ENCODE peak calls at places on chromosomes 4 and X, in five cellular contexts. One of them, this sample, is unnamed.

GRCh38 chrX:28022371-28022770 is 41.1 kb upstream of the DCAF8L1 start:
- DNase-seq in GM23248: no peak
- DNase-seq in naive thymus-derived CD4-positive, alpha-beta T cell: no peak
- DNase-seq in effector memory CD4-positive, alpha-beta T cell: no peak
- DNase-seq in esophagus muscularis mucosa: no peak
- DNase-seq in this sample: no peak

GRCh38 chr4:11397146-11397545 is 31.5 kb downstream of the HS3ST1 start:
- DNase-seq in GM23248: no peak
- DNase-seq in naive thymus-derived CD4-positive, alpha-beta T cell: no peak
- DNase-seq in effector memory CD4-positive, alpha-beta T cell: no peak
- DNase-seq in esophagus muscularis mucosa: no peak
- DNase-seq in this sample: peak; percentile 84

GRCh38 chrX:108671526-108671925 is 64.8 kb downstream of the IRS4 start:
- DNase-seq in GM23248: no peak
- DNase-seq in naive thymus-derived CD4-positive, alpha-beta T cell: no peak
- DNase-seq in effector memory CD4-positive, alpha-beta T cell: no peak
- DNase-seq in esophagus muscularis mucosa: no peak
- DNase-seq in this sample: no peak

GRCh38 chrX:17081969-17082368 is 135.5 kb downstream of the REPS2 start:
- DNase-seq in GM23248: no peak
- DNase-seq in naive thymus-derived CD4-positive, alpha-beta T cell: no peak
- DNase-seq in effector memory CD4-positive, alpha-beta T cell: no peak
- DNase-seq in esophagus muscularis mucosa: no peak
- DNase-seq in this sample: no peak

GRCh38 chr4:132180020-132180427 is 969.1 kb upstream of the PCDH10 start:
- DNase-seq in GM23248: no peak
- DNase-seq in naive thymus-derived CD4-positive, alpha-beta T cell: no peak
- DNase-seq in effector memory CD4-positive, alpha-beta T cell: no peak
- DNase-seq in esophagus muscularis mucosa: no peak
- DNase-seq in this sample: no peak

GRCh38 chr4:37666625-37667071 is 19.5 kb downstream of the RELL1 start:
- DNase-seq in GM23248: peak; percentile 95
- DNase-seq in naive thymus-derived CD4-positive, alpha-beta T cell: no peak
- DNase-seq in effector memory CD4-positive, alpha-beta T cell: no peak
- DNase-seq in esophagus muscularis mucosa: no peak
- DNase-seq in this sample: peak; percentile 97

GRCh38 chr4:143294310-143294709 is 42.4 kb upstream of the GAB1 start:
- DNase-seq in GM23248: peak; percentile 36
- DNase-seq in naive thymus-derived CD4-positive, alpha-beta T cell: no peak
- DNase-seq in effector memory CD4-positive, alpha-beta T cell: no peak
- DNase-seq in esophagus muscularis mucosa: peak; percentile 95
- DNase-seq in this sample: peak; percentile 55

GRCh38 chr4:146959692-146960091 is 14.0 kb upstream of the TTC29 start:
- DNase-seq in GM23248: peak; percentile 31
- DNase-seq in naive thymus-derived CD4-positive, alpha-beta T cell: no peak
- DNase-seq in effector memory CD4-positive, alpha-beta T cell: no peak
- DNase-seq in esophagus muscularis mucosa: no peak
- DNase-seq in this sample: no peak

GRCh38 chrX:132481449-132481848 is 7.4 kb downstream of the MBNL3 start:
- DNase-seq in GM23248: no peak
- DNase-seq in naive thymus-derived CD4-positive, alpha-beta T cell: no peak
- DNase-seq in effector memory CD4-positive, alpha-beta T cell: no peak
- DNase-seq in esophagus muscularis mucosa: no peak
- DNase-seq in this sample: no peak

GRCh38 chr4:85084371-85085170 is 118.1 kb upstream of the WDFY3 start:
- DNase-seq in GM23248: peak; percentile 74
- DNase-seq in naive thymus-derived CD4-positive, alpha-beta T cell: peak; percentile 4
- DNase-seq in effector memory CD4-positive, alpha-beta T cell: no peak
- DNase-seq in esophagus muscularis mucosa: no peak
- DNase-seq in this sample: peak; percentile 69

GRCh38 chr4:51995647-51996046 is 24.5 kb downstream of the LRRC66 start:
- DNase-seq in GM23248: no peak
- DNase-seq in naive thymus-derived CD4-positive, alpha-beta T cell: no peak
- DNase-seq in effector memory CD4-positive, alpha-beta T cell: no peak
- DNase-seq in esophagus muscularis mucosa: no peak
- DNase-seq in this sample: no peak

GRCh38 chr4:183348706-183349659 is 26.8 kb upstream of the CLDN24 start:
- DNase-seq in GM23248: peak; percentile 97
- DNase-seq in naive thymus-derived CD4-positive, alpha-beta T cell: no peak
- DNase-seq in effector memory CD4-positive, alpha-beta T cell: no peak
- DNase-seq in esophagus muscularis mucosa: no peak
- DNase-seq in this sample: no peak

GRCh38 chr4:79258614-79259176 is 67.2 kb downstream of the NAA11 start:
- DNase-seq in GM23248: no peak
- DNase-seq in naive thymus-derived CD4-positive, alpha-beta T cell: no peak
- DNase-seq in effector memory CD4-positive, alpha-beta T cell: no peak
- DNase-seq in esophagus muscularis mucosa: no peak
- DNase-seq in this sample: no peak

GRCh38 chr4:148454835-148455234 is 12.6 kb upstream of the NR3C2 start:
- DNase-seq in GM23248: peak; percentile 31
- DNase-seq in naive thymus-derived CD4-positive, alpha-beta T cell: no peak
- DNase-seq in effector memory CD4-positive, alpha-beta T cell: no peak
- DNase-seq in esophagus muscularis mucosa: no peak
- DNase-seq in this sample: no peak

GRCh38 chr4:141548791-141549190 is 87.6 kb upstream of the IL15 start:
- DNase-seq in GM23248: peak; percentile 23
- DNase-seq in naive thymus-derived CD4-positive, alpha-beta T cell: no peak
- DNase-seq in effector memory CD4-positive, alpha-beta T cell: no peak
- DNase-seq in esophagus muscularis mucosa: no peak
- DNase-seq in this sample: no peak

GRCh38 chrX:39757971-39758370 is 339.8 kb downstream of the BCOR start:
- DNase-seq in GM23248: peak; percentile 51
- DNase-seq in naive thymus-derived CD4-positive, alpha-beta T cell: no peak
- DNase-seq in effector memory CD4-positive, alpha-beta T cell: no peak
- DNase-seq in esophagus muscularis mucosa: no peak
- DNase-seq in this sample: no peak

GRCh38 chr4:70938087-70938486 is 35.9 kb downstream of the MOB1B start:
- DNase-seq in GM23248: no peak
- DNase-seq in naive thymus-derived CD4-positive, alpha-beta T cell: no peak
- DNase-seq in effector memory CD4-positive, alpha-beta T cell: no peak
- DNase-seq in esophagus muscularis mucosa: no peak
- DNase-seq in this sample: no peak

GRCh38 chrX:17882680-17883079 is 21.6 kb upstream of the RAI2 start:
- DNase-seq in GM23248: no peak
- DNase-seq in naive thymus-derived CD4-positive, alpha-beta T cell: no peak
- DNase-seq in effector memory CD4-positive, alpha-beta T cell: no peak
- DNase-seq in esophagus muscularis mucosa: no peak
- DNase-seq in this sample: no peak

GRCh38 chr4:4619821-4620220 is 78.0 kb upstream of the STX18 start:
- DNase-seq in GM23248: no peak
- DNase-seq in naive thymus-derived CD4-positive, alpha-beta T cell: no peak
- DNase-seq in effector memory CD4-positive, alpha-beta T cell: no peak
- DNase-seq in esophagus muscularis mucosa: no peak
- DNase-seq in this sample: no peak

GRCh38 chr4:144557404-144557803 is 88.6 kb upstream of the HHIP start:
- DNase-seq in GM23248: peak; percentile 23
- DNase-seq in naive thymus-derived CD4-positive, alpha-beta T cell: no peak
- DNase-seq in effector memory CD4-positive, alpha-beta T cell: no peak
- DNase-seq in esophagus muscularis mucosa: no peak
- DNase-seq in this sample: no peak

GRCh38 chr4:167897116-167897515 is 195.2 kb upstream of the ANXA10 start:
- DNase-seq in GM23248: no peak
- DNase-seq in naive thymus-derived CD4-positive, alpha-beta T cell: no peak
- DNase-seq in effector memory CD4-positive, alpha-beta T cell: no peak
- DNase-seq in esophagus muscularis mucosa: no peak
- DNase-seq in this sample: no peak

GRCh38 chrX:276588-277171 is 4.5 kb upstream of the PLCXD1 start:
- DNase-seq in GM23248: peak; percentile 90
- DNase-seq in naive thymus-derived CD4-positive, alpha-beta T cell: no peak
- DNase-seq in effector memory CD4-positive, alpha-beta T cell: no peak
- DNase-seq in esophagus muscularis mucosa: no peak
- DNase-seq in this sample: peak; percentile 57

GRCh38 chr4:143352052-143352451 is 15.4 kb downstream of the GAB1 start:
- DNase-seq in GM23248: no peak
- DNase-seq in naive thymus-derived CD4-positive, alpha-beta T cell: no peak
- DNase-seq in effector memory CD4-positive, alpha-beta T cell: no peak
- DNase-seq in esophagus muscularis mucosa: no peak
- DNase-seq in this sample: peak; percentile 75

GRCh38 chr4:173543266-173543665 is 13.2 kb upstream of the HAND2 start:
- DNase-seq in GM23248: no peak
- DNase-seq in naive thymus-derived CD4-positive, alpha-beta T cell: no peak
- DNase-seq in effector memory CD4-positive, alpha-beta T cell: no peak
- DNase-seq in esophagus muscularis mucosa: no peak
- DNase-seq in this sample: no peak

GRCh38 chr4:13989496-13989895 is 362.0 kb upstream of the BOD1L1 start:
- DNase-seq in GM23248: peak; percentile 42
- DNase-seq in naive thymus-derived CD4-positive, alpha-beta T cell: no peak
- DNase-seq in effector memory CD4-positive, alpha-beta T cell: no peak
- DNase-seq in esophagus muscularis mucosa: no peak
- DNase-seq in this sample: no peak

GRCh38 chr4:139951051-139951450 is 202.9 kb downstream of the MAML3 start:
- DNase-seq in GM23248: peak; percentile 61
- DNase-seq in naive thymus-derived CD4-positive, alpha-beta T cell: no peak
- DNase-seq in effector memory CD4-positive, alpha-beta T cell: no peak
- DNase-seq in esophagus muscularis mucosa: no peak
- DNase-seq in this sample: no peak

GRCh38 chr4:69936566-69936965 is 5.7 kb downstream of the CSN1S1 start:
- DNase-seq in GM23248: peak; percentile 55
- DNase-seq in naive thymus-derived CD4-positive, alpha-beta T cell: no peak
- DNase-seq in effector memory CD4-positive, alpha-beta T cell: no peak
- DNase-seq in esophagus muscularis mucosa: no peak
- DNase-seq in this sample: no peak

GRCh38 chrX:23742174-23742692 is 843 bp downstream of the ACOT9 start:
- DNase-seq in GM23248: peak; percentile 83
- DNase-seq in naive thymus-derived CD4-positive, alpha-beta T cell: no peak
- DNase-seq in effector memory CD4-positive, alpha-beta T cell: no peak
- DNase-seq in esophagus muscularis mucosa: no peak
- DNase-seq in this sample: peak; percentile 34

GRCh38 chr4:34973632-34974312 is 1270.5 kb downstream of the ARAP2 start:
- DNase-seq in GM23248: no peak
- DNase-seq in naive thymus-derived CD4-positive, alpha-beta T cell: no peak
- DNase-seq in effector memory CD4-positive, alpha-beta T cell: no peak
- DNase-seq in esophagus muscularis mucosa: no peak
- DNase-seq in this sample: no peak

GRCh38 chr4:3375688-3376087 is 66.1 kb upstream of the HGFAC start:
- DNase-seq in GM23248: peak; percentile 97
- DNase-seq in naive thymus-derived CD4-positive, alpha-beta T cell: no peak
- DNase-seq in effector memory CD4-positive, alpha-beta T cell: no peak
- DNase-seq in esophagus muscularis mucosa: no peak
- DNase-seq in this sample: no peak

GRCh38 chrX:16579517-16579916 is 70.4 kb upstream of the S100G start:
- DNase-seq in GM23248: no peak
- DNase-seq in naive thymus-derived CD4-positive, alpha-beta T cell: no peak
- DNase-seq in effector memory CD4-positive, alpha-beta T cell: no peak
- DNase-seq in esophagus muscularis mucosa: no peak
- DNase-seq in this sample: peak; percentile 4

GRCh38 chrX:150044556-150044955 is 106.3 kb upstream of the EOLA2 start:
- DNase-seq in GM23248: peak; percentile 24
- DNase-seq in naive thymus-derived CD4-positive, alpha-beta T cell: no peak
- DNase-seq in effector memory CD4-positive, alpha-beta T cell: no peak
- DNase-seq in esophagus muscularis mucosa: no peak
- DNase-seq in this sample: no peak

GRCh38 chr4:186946682-186947294 is 223.1 kb upstream of the FAT1 start:
- DNase-seq in GM23248: no peak
- DNase-seq in naive thymus-derived CD4-positive, alpha-beta T cell: no peak
- DNase-seq in effector memory CD4-positive, alpha-beta T cell: no peak
- DNase-seq in esophagus muscularis mucosa: no peak
- DNase-seq in this sample: peak; percentile 81

GRCh38 chrX:114582698-114583395 is 1.0 kb upstream of the HTR2C start:
- DNase-seq in GM23248: no peak
- DNase-seq in naive thymus-derived CD4-positive, alpha-beta T cell: no peak
- DNase-seq in effector memory CD4-positive, alpha-beta T cell: no peak
- DNase-seq in esophagus muscularis mucosa: no peak
- DNase-seq in this sample: no peak
- H3K4me3 ChIP-seq in GM23248: no peak overlapping the region
- H3K4me3 ChIP-seq in naive thymus-derived CD4-positive, alpha-beta T cell: no peak overlapping the region
- H3K4me3 ChIP-seq in effector memory CD4-positive, alpha-beta T cell: no peak overlapping the region
- H3K4me3 ChIP-seq in esophagus muscularis mucosa: no peak overlapping the region
- H3K4me3 ChIP-seq in this sample: no peak overlapping the region

GRCh38 chrX:151966236-151966635 is 8.2 kb downstream of the GABRE start:
- DNase-seq in GM23248: no peak
- DNase-seq in naive thymus-derived CD4-positive, alpha-beta T cell: no peak
- DNase-seq in effector memory CD4-positive, alpha-beta T cell: no peak
- DNase-seq in esophagus muscularis mucosa: no peak
- DNase-seq in this sample: no peak

GRCh38 chrX:151970661-151971060 is 3.8 kb downstream of the GABRE start:
- DNase-seq in GM23248: peak; percentile 92
- DNase-seq in naive thymus-derived CD4-positive, alpha-beta T cell: no peak
- DNase-seq in effector memory CD4-positive, alpha-beta T cell: no peak
- DNase-seq in esophagus muscularis mucosa: no peak
- DNase-seq in this sample: no peak

GRCh38 chrX:151973851-151974335 is 583 bp downstream of the GABRE start:
- DNase-seq in GM23248: peak; percentile 72
- DNase-seq in naive thymus-derived CD4-positive, alpha-beta T cell: no peak
- DNase-seq in effector memory CD4-positive, alpha-beta T cell: no peak
- DNase-seq in esophagus muscularis mucosa: no peak
- DNase-seq in this sample: peak; percentile 31

GRCh38 chrX:151973262-151973661 is 1.2 kb downstream of the GABRE start:
- DNase-seq in GM23248: peak; percentile 34
- DNase-seq in naive thymus-derived CD4-positive, alpha-beta T cell: no peak
- DNase-seq in effector memory CD4-positive, alpha-beta T cell: no peak
- DNase-seq in esophagus muscularis mucosa: no peak
- DNase-seq in this sample: no peak

GRCh38 chrX:151970027-151970426 is 4.4 kb downstream of the GABRE start:
- DNase-seq in GM23248: no peak
- DNase-seq in naive thymus-derived CD4-positive, alpha-beta T cell: no peak
- DNase-seq in effector memory CD4-positive, alpha-beta T cell: no peak
- DNase-seq in esophagus muscularis mucosa: no peak
- DNase-seq in this sample: no peak
- H3K9me3 ChIP-seq in GM23248: no peaks in the 10 kb centered on the region
- H3K9me3 ChIP-seq in naive thymus-derived CD4-positive, alpha-beta T cell: no peaks in the 10 kb centered on the region
- H3K9me3 ChIP-seq in effector memory CD4-positive, alpha-beta T cell: no peaks in the 10 kb centered on the region
- H3K9me3 ChIP-seq in esophagus muscularis mucosa: no peaks in the 10 kb centered on the region
- H3K9me3 ChIP-seq in this sample: no peaks in the 10 kb centered on the region

GRCh38 chr4:89800012-89800516 is 36.9 kb downstream of the SNCA start:
- DNase-seq in GM23248: peak; percentile 23
- DNase-seq in naive thymus-derived CD4-positive, alpha-beta T cell: no peak
- DNase-seq in effector memory CD4-positive, alpha-beta T cell: no peak
- DNase-seq in esophagus muscularis mucosa: no peak
- DNase-seq in this sample: no peak
- H3K4me3 ChIP-seq in GM23248: no peak overlapping the region
- H3K4me3 ChIP-seq in naive thymus-derived CD4-positive, alpha-beta T cell: no peak overlapping the region
- H3K4me3 ChIP-seq in effector memory CD4-positive, alpha-beta T cell: no peak overlapping the region
- H3K4me3 ChIP-seq in esophagus muscularis mucosa: no peak overlapping the region
- H3K4me3 ChIP-seq in this sample: no peak overlapping the region

GRCh38 chr4:20420916-20421315 is 169.2 kb downstream of the SLIT2 start:
- DNase-seq in GM23248: no peak
- DNase-seq in naive thymus-derived CD4-positive, alpha-beta T cell: no peak
- DNase-seq in effector memory CD4-positive, alpha-beta T cell: no peak
- DNase-seq in esophagus muscularis mucosa: no peak
- DNase-seq in this sample: no peak
- H3K9me3 ChIP-seq in GM23248: no peaks in the 10 kb centered on the region
- H3K9me3 ChIP-seq in naive thymus-derived CD4-positive, alpha-beta T cell: no peaks in the 10 kb centered on the region
- H3K9me3 ChIP-seq in effector memory CD4-positive, alpha-beta T cell: no peaks in the 10 kb centered on the region
- H3K9me3 ChIP-seq in esophagus muscularis mucosa: no peaks in the 10 kb centered on the region
- H3K9me3 ChIP-seq in this sample: no peaks in the 10 kb centered on the region

This sample was measured in small intestine.